ENCODE peak calls at places on chromosomes 12 and 14, in nine cellular contexts. X, P, A, W, J, F, K, D and N are unnamed samples.

GRCh38 chr12:96136720-96137378 is 57.3 kb upstream of the ELK3 start:
- DNase-seq in X (no peak), P (no peak), A (no peak), W (no peak), J (no peak), F (no peak), K (no peak), D (no peak), N (no peak)

GRCh38 chr12:121061831-121062230 is 22.8 kb upstream of the OASL start:
- DNase-seq in X (peak), P (no peak), A (no peak), W (no peak), J (no peak), F (no peak), K (no peak), D (no peak), N (no peak)

GRCh38 chr12:68630050-68630449 is 19.4 kb downstream of the RAP1B start:
- DNase-seq in X (no peak), P (no peak), A (peak), W (no peak), J (no peak), F (no peak), K (no peak), D (no peak), N (no peak)

GRCh38 chr14:95008445-95009217 is 148.7 kb downstream of the DICER1 start:
- DNase-seq in X (no peak), P (no peak), A (peak), W (no peak), J (no peak), F (no peak), K (no peak), D (no peak), N (no peak)

GRCh38 chr12:120581998-120582397 is 796 bp upstream of the POP5 start:
- DNase-seq in X (no peak), P (no peak), A (no peak), W (no peak), J (no peak), F (no peak), K (no peak), D (no peak), N (no peak)

GRCh38 chr12:118404876-118405521 is 28.6 kb downstream of the SUDS3 start:
- DNase-seq in X (peak), P (peak), A (peak), W (peak), J (no peak), F (peak), K (peak), D (peak), N (peak)

GRCh38 chr12:117328556-117329100 is 32.8 kb downstream of the NOS1 start:
- DNase-seq in X (no peak), P (no peak), A (no peak), W (no peak), J (no peak), F (no peak), K (no peak), D (no peak), N (no peak)

GRCh38 chr14:61730756-61731373 is 31.4 kb upstream of the SNAPC1 start:
- DNase-seq in X (no peak), P (no peak), A (no peak), W (no peak), J (no peak), F (no peak), K (no peak), D (no peak), N (no peak)

GRCh38 chr12:48084066-48084465 is 21.8 kb downstream of the SENP1 start:
- DNase-seq in X (peak), P (no peak), A (no peak), W (no peak), J (no peak), F (no peak), K (no peak), D (no peak), N (no peak)

GRCh38 chr12:1927751-1928351 is 9.4 kb upstream of the CACNA2D4 start:
- DNase-seq in X (no peak), P (no peak), A (peak), W (no peak), J (peak), F (no peak), K (no peak), D (no peak), N (no peak)

GRCh38 chr12:68067762-68068376 is 78.6 kb downstream of the IFNG-AS1 start:
- DNase-seq in X (peak), P (no peak), A (no peak), W (no peak), J (no peak), F (no peak), K (peak), D (no peak), N (no peak)

GRCh38 chr12:54229624-54230212 is 40.9 kb upstream of the SMUG1 start:
- DNase-seq in X (peak), P (no peak), A (no peak), W (no peak), J (no peak), F (peak), K (no peak), D (no peak), N (no peak)

GRCh38 chr12:2265461-2266167 is 212.8 kb downstream of the CACNA1C start:
- DNase-seq in X (peak), P (no peak), A (no peak), W (no peak), J (no peak), F (no peak), K (no peak), D (no peak), N (no peak)

GRCh38 chr12:115375188-115375991 is 691.4 kb upstream of the TBX3 start:
- DNase-seq in X (peak), P (no peak), A (no peak), W (no peak), J (peak), F (no peak), K (no peak), D (no peak), N (no peak)

DNA sequence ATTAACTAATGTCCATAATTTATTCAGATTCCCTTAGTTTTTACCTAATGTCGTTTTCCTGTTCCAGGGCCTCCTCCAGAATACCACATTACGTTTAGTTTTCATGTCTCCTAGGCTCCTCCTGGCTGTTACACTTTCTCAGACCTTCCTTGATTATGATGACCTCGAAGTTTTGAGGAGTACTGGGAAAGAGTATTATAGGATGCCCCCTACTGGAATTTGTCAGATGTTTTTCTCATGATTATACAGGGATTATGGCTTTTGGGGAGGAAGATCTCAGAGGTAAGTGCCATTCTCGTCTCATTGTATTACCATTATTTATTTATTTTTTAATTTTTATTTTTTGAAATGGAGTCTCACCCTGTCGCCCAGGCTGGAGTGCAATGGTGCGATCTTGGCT is 17.7 kb upstream of the C1S start:
- DNase-seq in X (peak), P (no peak), A (peak), W (no peak), J (no peak), F (no peak), K (peak), D (no peak), N (no peak)
- TF ChIP-seq CTCF in X (peak), P (peak), A (peak), W (peak), J (peak), F (peak), K (peak), D (no peak), N (peak)

DNA sequence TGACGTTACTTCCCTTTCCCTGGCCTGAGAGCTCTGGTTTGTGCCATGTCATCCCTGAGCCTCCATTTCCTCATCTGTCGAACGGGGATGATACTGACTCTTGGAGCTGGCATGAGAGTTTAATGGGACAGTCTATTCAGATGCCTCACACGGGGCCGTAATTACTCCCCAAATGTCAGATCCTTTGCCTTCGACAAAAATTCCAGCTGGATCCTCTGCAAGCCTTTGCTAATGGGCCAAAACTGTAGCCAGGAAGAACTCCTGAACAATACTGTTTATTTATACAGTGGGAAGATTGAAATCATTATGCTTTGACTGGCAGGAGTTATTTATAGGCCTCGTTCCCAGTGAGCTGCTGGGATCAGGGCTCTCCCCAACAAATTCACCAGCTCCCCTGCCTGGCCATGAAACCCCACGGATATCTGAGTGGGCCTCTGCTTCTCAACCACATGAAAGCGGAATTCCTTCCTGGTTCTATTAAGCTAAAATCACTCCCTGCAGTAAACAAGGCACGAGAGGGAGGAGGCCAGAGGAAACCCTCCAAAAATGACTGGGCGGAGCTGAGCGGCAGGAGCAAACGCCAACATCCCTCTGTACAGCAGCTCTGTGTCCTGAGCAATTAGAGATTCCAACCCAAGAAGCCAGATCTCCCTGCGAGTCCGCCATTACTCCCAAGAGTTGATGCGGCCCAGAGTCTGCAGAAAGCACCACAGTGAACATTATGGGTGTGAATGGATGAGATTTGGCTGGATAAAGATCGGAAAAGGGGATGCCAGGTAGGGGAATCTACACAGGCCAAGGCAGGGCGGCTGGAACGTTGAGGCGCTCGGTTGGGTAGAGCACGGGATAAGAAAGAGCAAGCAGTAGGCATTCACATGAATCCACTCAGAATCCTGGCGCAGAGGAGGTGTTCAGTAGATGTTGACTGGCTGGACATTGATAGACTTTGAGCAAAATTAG is 326.1 kb downstream of the BCL11B start:
- DNase-seq in X (no peak), P (no peak), A (no peak), W (no peak), J (no peak), F (no peak), K (no peak), D (no peak), N (no peak)
- H3K4me3 ChIP-seq in X (no peak), P (no peak), A (no peak), W (no peak), J (no peak), F (no peak), K (no peak), D (no peak), N (no peak)

DNA sequence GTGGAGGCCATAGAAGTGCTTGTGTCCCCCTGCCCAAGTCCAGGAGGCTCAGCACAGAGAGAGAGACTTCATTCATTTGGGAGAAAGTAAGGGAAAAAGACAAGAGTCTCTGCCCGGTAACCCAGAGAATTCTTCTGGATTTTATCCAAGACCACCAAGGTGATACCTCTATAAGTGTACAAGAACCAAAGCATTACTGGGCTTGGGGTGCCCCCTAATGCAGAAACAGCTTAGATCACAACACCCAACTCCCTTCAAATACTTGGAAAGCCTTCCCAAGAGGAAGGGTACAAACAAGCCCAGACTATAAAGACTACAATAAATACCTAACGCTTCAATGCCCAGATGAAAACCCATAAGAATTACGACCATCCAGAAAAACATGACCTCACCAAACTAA is 119.7 kb upstream of the PDE3A start:
- DNase-seq in X (no peak), P (no peak), A (no peak), W (no peak), J (no peak), F (no peak), K (no peak), D (no peak), N (no peak)
- TF ChIP-seq CTCF in X (no peak), P (no peak), A (no peak), W (no peak), J (no peak), F (no peak), K (no peak), D (no peak), N (no peak)

DNA sequence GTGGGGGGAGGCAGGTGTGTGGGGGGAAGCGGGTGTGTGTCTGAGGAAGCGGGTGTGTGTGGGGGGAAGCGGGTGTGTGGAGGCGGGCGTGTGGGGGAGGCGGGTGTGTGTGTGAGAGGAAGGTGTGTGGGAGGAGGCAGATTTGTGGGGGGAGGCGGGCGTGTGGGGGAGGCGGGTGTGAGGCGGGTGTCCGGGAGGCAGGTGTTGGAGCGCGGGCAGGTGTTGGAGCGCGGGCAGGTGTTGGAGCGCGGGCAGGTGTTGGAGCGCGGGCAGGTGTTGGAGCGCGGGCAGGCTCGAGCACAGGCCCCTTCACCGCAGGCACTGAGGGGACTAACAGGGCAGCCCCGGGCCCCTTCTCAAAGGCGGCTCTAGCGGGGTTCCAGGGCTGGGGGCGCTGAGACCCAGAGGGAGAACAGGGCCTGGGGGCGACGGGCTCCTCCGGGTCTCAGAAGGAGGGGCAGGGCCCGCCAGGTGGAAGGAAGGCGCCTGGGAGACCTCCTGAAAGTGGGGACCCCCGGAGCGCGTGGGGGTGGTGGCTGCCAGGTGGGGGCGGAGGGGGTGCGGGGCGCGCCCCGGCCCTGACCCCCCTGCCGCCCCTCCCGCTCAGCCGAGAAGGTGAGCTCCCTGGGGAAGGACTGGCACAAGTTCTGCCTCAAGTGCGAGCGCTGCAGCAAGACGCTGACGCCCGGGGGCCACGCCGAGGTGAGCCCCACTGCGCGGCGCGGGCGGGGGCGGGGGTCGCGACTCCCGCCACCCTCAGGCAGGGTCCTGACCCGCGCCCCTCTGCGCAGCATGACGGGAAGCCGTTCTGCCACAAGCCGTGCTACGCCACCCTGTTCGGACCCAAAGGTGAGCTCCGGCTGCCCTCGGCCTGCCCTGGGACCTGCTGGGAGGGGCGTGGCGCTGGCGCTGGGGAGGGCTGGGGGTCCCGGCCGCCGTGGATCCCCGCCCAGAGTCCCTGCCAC is 3.3 kb downstream of the CRIP2 start:
- DNase-seq in X (no peak), P (no peak), A (no peak), W (peak), J (no peak), F (no peak), K (peak), D (no peak), N (no peak)
- H3K4me3 ChIP-seq in X (no peak), P (no peak), A (peak), W (peak), J (peak), F (no peak), K (no peak), D (no peak), N (no peak)

GRCh38 chr12:3300833-3301401 is 190.1 kb upstream of the PRMT8 start:
- DNase-seq in X (no peak), P (no peak), A (no peak), W (no peak), J (no peak), F (no peak), K (no peak), D (no peak), N (no peak)
- TF ChIP-seq CTCF in X (no peak), P (no peak), A (no peak), W (no peak), J (no peak), F (no peak), K (no peak), D (no peak), N (no peak)

GRCh38 chr14:26204954-26205479 is 392.8 kb downstream of the NOVA1 start:
- DNase-seq in X (peak), P (peak), A (peak), W (no peak), J (no peak), F (no peak), K (no peak), D (peak), N (peak)
- H3K4me3 ChIP-seq in X (peak), P (peak), A (peak), W (no peak), J (peak), F (no peak), K (no peak), D (peak), N (peak)